ENCODE peak calls at places on chromosomes 16 and 17, in eight cellular contexts. W is activated CD8-positive, alpha-beta memory T cell treated with anti-CD3 and anti-CD28 coated beads for 48 hours; I is posterior cingulate gyrus; R is IMR-90; Z is WTC11; P is amniotic epithelial cell; A is nephron progenitor cell; V is effector CD4-positive, alpha-beta T cell. J is an unnamed sample.

GRCh38 chr17:42563543-42563942 is 1.6 kb downstream of the COASY start:
- DNase-seq in W (no peak), I (no peak), R (no peak), Z (no peak), P (no peak), A (no peak), V (no peak), J (no peak)

GRCh38 chr16:22198547-22199293 is 7.4 kb upstream of the EEF2K start:
- DNase-seq in W (no peak), I (no peak), R (peak; percentile 9), Z (no peak), P (no peak), A (no peak), V (no peak), J (no peak)

GRCh38 chr17:44844390-44844830 is 3.3 kb upstream of the HIGD1B start:
- DNase-seq in W (no peak), I (peak; percentile 24), R (peak; percentile 70), Z (no peak), P (peak; percentile 10), A (no peak), V (no peak), J (peak; percentile 48)

GRCh38 chr17:78374631-78375274 is 3.7 kb upstream of the PGS1 start:
- DNase-seq in W (no peak), I (peak; percentile 30), R (peak; percentile 90), Z (peak; percentile 63), P (peak; percentile 80), A (peak; percentile 35), V (no peak), J (peak; percentile 44)

GRCh38 chr17:57511475-57512123 is 233.5 kb downstream of the CCDC182 start:
- DNase-seq in W (no peak), I (no peak), R (no peak), Z (no peak), P (no peak), A (no peak), V (no peak), J (no peak)

GRCh38 chr17:80599546-80600305 is 55.1 kb downstream of the RPTOR start:
- DNase-seq in W (no peak), I (peak; percentile 25), R (no peak), Z (no peak), P (peak; percentile 48), A (no peak), V (no peak), J (no peak)

GRCh38 chr17:38658741-38659345 is 15.9 kb downstream of the EPOP start:
- DNase-seq in W (no peak), I (peak; percentile 94), R (no peak), Z (peak; percentile 8), P (no peak), A (no peak), V (no peak), J (no peak)

GRCh38 chr16:57914244-57915173 is 56.4 kb downstream of the CNGB1 start:
- DNase-seq in W (no peak), I (peak; percentile 25), R (no peak), Z (no peak), P (no peak), A (no peak), V (no peak), J (no peak)

GRCh38 chr17:8630227-8630801 is at the start of gene MYH10:
- DNase-seq in W (no peak), I (no peak), R (no peak), Z (no peak), P (no peak), A (no peak), V (no peak), J (no peak)

J was measured in HCEC 1CT.